ENCODE peak calls at places on chromosomes 5 and 9, in nine cellular contexts. One of them, this sample, is unnamed.

GRCh38 chr5:35651002-35651756 is 33.5 kb downstream of the SPEF2 start:
- DNase-seq in activated CD8-positive, alpha-beta memory T cell treated with anti-CD3 and anti-CD28 coated beads, Interleukin-2, amount 50 U/mL, for 48 hours: peak; percentile 59
- DNase-seq in SJSA1: peak; percentile 8
- DNase-seq in NCI-H345: no peak
- DNase-seq in fibroblast of the conjunctiva: peak; percentile 12
- DNase-seq in Caki2: peak; percentile 25
- DNase-seq in NCI-H2029 treated with DMSO at 0.1 percent for 48 hours: no peak
- DNase-seq in stimulated activated CD4-positive, alpha-beta T cell treated with anti-CD3 and anti-CD28 coated beads, TNF-alpha, amount 100 ng/mL, for 1 hour: peak; percentile 26
- DNase-seq in osteoblast: peak; percentile 58
- DNase-seq in this sample: peak; percentile 24

GRCh38 chr5:54146390-54146789 is 164.0 kb downstream of the ARL15 start:
- DNase-seq in activated CD8-positive, alpha-beta memory T cell treated with anti-CD3 and anti-CD28 coated beads, Interleukin-2, amount 50 U/mL, for 48 hours: no peak
- DNase-seq in osteoblast: no peak
- DNase-seq in fibroblast of the conjunctiva: no peak
- DNase-seq in stimulated activated CD4-positive, alpha-beta T cell treated with anti-CD3 and anti-CD28 coated beads, TNF-alpha, amount 100 ng/mL, for 1 hour: no peak
- DNase-seq in Caki2: no peak
- DNase-seq in SJSA1: no peak
- DNase-seq in NCI-H345: no peak
- DNase-seq in NCI-H2029 treated with DMSO at 0.1 percent for 48 hours: peak; percentile 82
- DNase-seq in this sample: no peak

GRCh38 chr9:113246928-113247327 is 25.6 kb downstream of the SLC31A1 start:
- DNase-seq in osteoblast: no peak
- DNase-seq in NCI-H345: no peak
- DNase-seq in Caki2: no peak
- DNase-seq in SJSA1: no peak
- DNase-seq in activated CD8-positive, alpha-beta memory T cell treated with anti-CD3 and anti-CD28 coated beads, Interleukin-2, amount 50 U/mL, for 48 hours: no peak
- DNase-seq in fibroblast of the conjunctiva: no peak
- DNase-seq in NCI-H2029 treated with DMSO at 0.1 percent for 48 hours: no peak
- DNase-seq in stimulated activated CD4-positive, alpha-beta T cell treated with anti-CD3 and anti-CD28 coated beads, TNF-alpha, amount 100 ng/mL, for 1 hour: no peak
- DNase-seq in this sample: no peak

GRCh38 chr9:79955300-79955699 is 383.5 kb downstream of the TLE4 start:
- DNase-seq in stimulated activated CD4-positive, alpha-beta T cell treated with anti-CD3 and anti-CD28 coated beads, TNF-alpha, amount 100 ng/mL, for 1 hour: no peak
- DNase-seq in SJSA1: no peak
- DNase-seq in Caki2: no peak
- DNase-seq in activated CD8-positive, alpha-beta memory T cell treated with anti-CD3 and anti-CD28 coated beads, Interleukin-2, amount 50 U/mL, for 48 hours: no peak
- DNase-seq in NCI-H345: no peak
- DNase-seq in fibroblast of the conjunctiva: no peak
- DNase-seq in NCI-H2029 treated with DMSO at 0.1 percent for 48 hours: no peak
- DNase-seq in osteoblast: no peak
- DNase-seq in this sample: no peak

GRCh38 chr5:89105171-89105695 is 222.2 kb upstream of the MEF2C start:
- DNase-seq in fibroblast of the conjunctiva: no peak
- DNase-seq in stimulated activated CD4-positive, alpha-beta T cell treated with anti-CD3 and anti-CD28 coated beads, TNF-alpha, amount 100 ng/mL, for 1 hour: no peak
- DNase-seq in Caki2: no peak
- DNase-seq in SJSA1: no peak
- DNase-seq in osteoblast: no peak
- DNase-seq in NCI-H345: no peak
- DNase-seq in activated CD8-positive, alpha-beta memory T cell treated with anti-CD3 and anti-CD28 coated beads, Interleukin-2, amount 50 U/mL, for 48 hours: no peak
- DNase-seq in NCI-H2029 treated with DMSO at 0.1 percent for 48 hours: no peak
- DNase-seq in this sample: no peak

GRCh38 chr5:119011186-119011585 is 22.8 kb upstream of the DTWD2 start:
- DNase-seq in activated CD8-positive, alpha-beta memory T cell treated with anti-CD3 and anti-CD28 coated beads, Interleukin-2, amount 50 U/mL, for 48 hours: no peak
- DNase-seq in stimulated activated CD4-positive, alpha-beta T cell treated with anti-CD3 and anti-CD28 coated beads, TNF-alpha, amount 100 ng/mL, for 1 hour: no peak
- DNase-seq in fibroblast of the conjunctiva: no peak
- DNase-seq in NCI-H345: no peak
- DNase-seq in Caki2: no peak
- DNase-seq in NCI-H2029 treated with DMSO at 0.1 percent for 48 hours: no peak
- DNase-seq in SJSA1: no peak
- DNase-seq in osteoblast: no peak
- DNase-seq in this sample: no peak

GRCh38 chr5:32831630-32832029 is 120.5 kb downstream of the NPR3 start:
- DNase-seq in fibroblast of the conjunctiva: no peak
- DNase-seq in NCI-H345: no peak
- DNase-seq in SJSA1: peak; percentile 82
- DNase-seq in activated CD8-positive, alpha-beta memory T cell treated with anti-CD3 and anti-CD28 coated beads, Interleukin-2, amount 50 U/mL, for 48 hours: no peak
- DNase-seq in osteoblast: no peak
- DNase-seq in NCI-H2029 treated with DMSO at 0.1 percent for 48 hours: no peak
- DNase-seq in Caki2: peak; percentile 63
- DNase-seq in stimulated activated CD4-positive, alpha-beta T cell treated with anti-CD3 and anti-CD28 coated beads, TNF-alpha, amount 100 ng/mL, for 1 hour: no peak
- DNase-seq in this sample: no peak

GRCh38 chr9:87564111-87564510 is 66.4 kb downstream of the DAPK1 start:
- DNase-seq in SJSA1: peak; percentile 98
- DNase-seq in osteoblast: peak; percentile 89
- DNase-seq in NCI-H2029 treated with DMSO at 0.1 percent for 48 hours: no peak
- DNase-seq in stimulated activated CD4-positive, alpha-beta T cell treated with anti-CD3 and anti-CD28 coated beads, TNF-alpha, amount 100 ng/mL, for 1 hour: no peak
- DNase-seq in NCI-H345: no peak
- DNase-seq in fibroblast of the conjunctiva: no peak
- DNase-seq in activated CD8-positive, alpha-beta memory T cell treated with anti-CD3 and anti-CD28 coated beads, Interleukin-2, amount 50 U/mL, for 48 hours: no peak
- DNase-seq in Caki2: peak; percentile 77
- DNase-seq in this sample: no peak

GRCh38 chr5:7608772-7609171 is 212.8 kb downstream of the ADCY2 start:
- DNase-seq in fibroblast of the conjunctiva: no peak
- DNase-seq in stimulated activated CD4-positive, alpha-beta T cell treated with anti-CD3 and anti-CD28 coated beads, TNF-alpha, amount 100 ng/mL, for 1 hour: no peak
- DNase-seq in NCI-H345: no peak
- DNase-seq in activated CD8-positive, alpha-beta memory T cell treated with anti-CD3 and anti-CD28 coated beads, Interleukin-2, amount 50 U/mL, for 48 hours: no peak
- DNase-seq in Caki2: no peak
- DNase-seq in osteoblast: no peak
- DNase-seq in NCI-H2029 treated with DMSO at 0.1 percent for 48 hours: no peak
- DNase-seq in SJSA1: no peak
- DNase-seq in this sample: no peak

GRCh38 chr9:131660466-131661405 is 79.1 kb downstream of the RAPGEF1 start:
- DNase-seq in SJSA1: peak; percentile 47
- DNase-seq in NCI-H345: no peak
- DNase-seq in Caki2: no peak
- DNase-seq in activated CD8-positive, alpha-beta memory T cell treated with anti-CD3 and anti-CD28 coated beads, Interleukin-2, amount 50 U/mL, for 48 hours: no peak
- DNase-seq in osteoblast: no peak
- DNase-seq in NCI-H2029 treated with DMSO at 0.1 percent for 48 hours: no peak
- DNase-seq in fibroblast of the conjunctiva: no peak
- DNase-seq in stimulated activated CD4-positive, alpha-beta T cell treated with anti-CD3 and anti-CD28 coated beads, TNF-alpha, amount 100 ng/mL, for 1 hour: no peak
- DNase-seq in this sample: no peak

GRCh38 chr5:9380108-9380507 is 165.8 kb downstream of the SEMA5A start:
- DNase-seq in fibroblast of the conjunctiva: no peak
- DNase-seq in osteoblast: no peak
- DNase-seq in SJSA1: no peak
- DNase-seq in Caki2: no peak
- DNase-seq in NCI-H345: no peak
- DNase-seq in NCI-H2029 treated with DMSO at 0.1 percent for 48 hours: no peak
- DNase-seq in stimulated activated CD4-positive, alpha-beta T cell treated with anti-CD3 and anti-CD28 coated beads, TNF-alpha, amount 100 ng/mL, for 1 hour: no peak
- DNase-seq in activated CD8-positive, alpha-beta memory T cell treated with anti-CD3 and anti-CD28 coated beads, Interleukin-2, amount 50 U/mL, for 48 hours: no peak
- DNase-seq in this sample: no peak

GRCh38 chr5:3120013-3120412 is 368.5 kb upstream of the IRX2 start:
- DNase-seq in NCI-H2029 treated with DMSO at 0.1 percent for 48 hours: no peak
- DNase-seq in NCI-H345: no peak
- DNase-seq in Caki2: no peak
- DNase-seq in stimulated activated CD4-positive, alpha-beta T cell treated with anti-CD3 and anti-CD28 coated beads, TNF-alpha, amount 100 ng/mL, for 1 hour: no peak
- DNase-seq in activated CD8-positive, alpha-beta memory T cell treated with anti-CD3 and anti-CD28 coated beads, Interleukin-2, amount 50 U/mL, for 48 hours: no peak
- DNase-seq in fibroblast of the conjunctiva: no peak
- DNase-seq in SJSA1: no peak
- DNase-seq in osteoblast: no peak
- DNase-seq in this sample: no peak

GRCh38 chr9:107276966-107277710 is 5.9 kb upstream of the RAD23B start:
- DNase-seq in osteoblast: no peak
- DNase-seq in stimulated activated CD4-positive, alpha-beta T cell treated with anti-CD3 and anti-CD28 coated beads, TNF-alpha, amount 100 ng/mL, for 1 hour: no peak
- DNase-seq in fibroblast of the conjunctiva: no peak
- DNase-seq in Caki2: no peak
- DNase-seq in activated CD8-positive, alpha-beta memory T cell treated with anti-CD3 and anti-CD28 coated beads, Interleukin-2, amount 50 U/mL, for 48 hours: no peak
- DNase-seq in NCI-H345: no peak
- DNase-seq in SJSA1: no peak
- DNase-seq in NCI-H2029 treated with DMSO at 0.1 percent for 48 hours: no peak
- DNase-seq in this sample: no peak

GRCh38 chr5:124660229-124661093 is 86.0 kb downstream of the ZNF608 start:
- DNase-seq in NCI-H2029 treated with DMSO at 0.1 percent for 48 hours: no peak
- DNase-seq in osteoblast: no peak
- DNase-seq in Caki2: peak; percentile 85
- DNase-seq in fibroblast of the conjunctiva: peak; percentile 41
- DNase-seq in SJSA1: peak; percentile 90
- DNase-seq in NCI-H345: no peak
- DNase-seq in activated CD8-positive, alpha-beta memory T cell treated with anti-CD3 and anti-CD28 coated beads, Interleukin-2, amount 50 U/mL, for 48 hours: no peak
- DNase-seq in stimulated activated CD4-positive, alpha-beta T cell treated with anti-CD3 and anti-CD28 coated beads, TNF-alpha, amount 100 ng/mL, for 1 hour: no peak
- DNase-seq in this sample: no peak

GRCh38 chr9:99592834-99593584 is 228.7 kb upstream of the NR4A3 start:
- DNase-seq in stimulated activated CD4-positive, alpha-beta T cell treated with anti-CD3 and anti-CD28 coated beads, TNF-alpha, amount 100 ng/mL, for 1 hour: no peak
- DNase-seq in Caki2: no peak
- DNase-seq in activated CD8-positive, alpha-beta memory T cell treated with anti-CD3 and anti-CD28 coated beads, Interleukin-2, amount 50 U/mL, for 48 hours: no peak
- DNase-seq in SJSA1: no peak
- DNase-seq in NCI-H345: no peak
- DNase-seq in osteoblast: no peak
- DNase-seq in fibroblast of the conjunctiva: no peak
- DNase-seq in NCI-H2029 treated with DMSO at 0.1 percent for 48 hours: no peak
- DNase-seq in this sample: no peak

GRCh38 chr9:32703635-32704034 is 68.2 kb upstream of the TAF1L start:
- DNase-seq in SJSA1: no peak
- DNase-seq in activated CD8-positive, alpha-beta memory T cell treated with anti-CD3 and anti-CD28 coated beads, Interleukin-2, amount 50 U/mL, for 48 hours: no peak
- DNase-seq in stimulated activated CD4-positive, alpha-beta T cell treated with anti-CD3 and anti-CD28 coated beads, TNF-alpha, amount 100 ng/mL, for 1 hour: no peak
- DNase-seq in NCI-H2029 treated with DMSO at 0.1 percent for 48 hours: no peak
- DNase-seq in NCI-H345: no peak
- DNase-seq in Caki2: peak; percentile 2
- DNase-seq in osteoblast: no peak
- DNase-seq in fibroblast of the conjunctiva: no peak
- DNase-seq in this sample: no peak

This sample was measured in HCT116.